ENCODE peak calls at places on chromosomes 6 and 20, in seven cellular contexts. F, W, O, H, K, N and T are unnamed samples.

GRCh38 chr6:3900744-3901351 is 51.7 kb downstream of the FAM50B start:
- DNase-seq in F (no peak), W (no peak), O (no peak), H (no peak), K (no peak), N (no peak), T (no peak)

GRCh38 chr6:131413191-131413830 is 159.7 kb upstream of the ARG1 start:
- DNase-seq in F (no peak), W (no peak), O (no peak), H (no peak), K (no peak), N (no peak), T (no peak)

GRCh38 chr6:29720863-29721262 is 2.4 kb upstream of the HLA-F start:
- DNase-seq in F (no peak), W (peak), O (no peak), H (no peak), K (no peak), N (no peak), T (no peak)

GRCh38 chr6:30935018-30935417 is 3.0 kb upstream of the SFTA2 start:
- DNase-seq in F (no peak), W (no peak), O (no peak), H (no peak), K (no peak), N (no peak), T (peak)

GRCh38 chr20:10357061-10357708 is 76.8 kb downstream of the MKKS start:
- DNase-seq in F (no peak), W (no peak), O (no peak), H (no peak), K (no peak), N (no peak), T (no peak)

GRCh38 chr6:77834591-77834996 is 181.8 kb downstream of the MEI4 start:
- DNase-seq in F (no peak), W (no peak), O (no peak), H (no peak), K (no peak), N (no peak), T (no peak)

GRCh38 chr6:47915017-47915416 is 133.2 kb downstream of the OPN5 start:
- DNase-seq in F (no peak), W (no peak), O (no peak), H (no peak), K (no peak), N (no peak), T (no peak)

GRCh38 chr6:70376628-70377027 is 36.7 kb upstream of the FAM135A start:
- DNase-seq in F (no peak), W (no peak), O (no peak), H (no peak), K (no peak), N (no peak), T (no peak)

GRCh38 chr6:35605600-35605999 is 83.1 kb downstream of the FKBP5 start:
- DNase-seq in F (no peak), W (no peak), O (no peak), H (no peak), K (no peak), N (no peak), T (no peak)

GRCh38 chr6:28558629-28559028 is 32.9 kb downstream of the GPX5 start:
- DNase-seq in F (no peak), W (no peak), O (no peak), H (no peak), K (no peak), N (no peak), T (no peak)

GRCh38 chr20:6920991-6921613 is 153.6 kb downstream of the BMP2 start:
- DNase-seq in F (no peak), W (no peak), O (no peak), H (no peak), K (no peak), N (no peak), T (no peak)

GRCh38 chr6:125748534-125749111 is 809 bp upstream of the HEY2 start:
- DNase-seq in F (peak), W (no peak), O (no peak), H (no peak), K (no peak), N (no peak), T (peak)

GRCh38 chr6:162887981-162888689 is 160.4 kb downstream of the PACRG start:
- DNase-seq in F (no peak), W (no peak), O (no peak), H (no peak), K (no peak), N (no peak), T (no peak)

GRCh38 chr6:33082702-33083101 is 6.9 kb downstream of the HLA-DPB1 start:
- DNase-seq in F (peak), W (peak), O (no peak), H (no peak), K (peak), N (no peak), T (peak)

GRCh38 chr6:86937219-86938079 is at the start of gene HTR1E:
- DNase-seq in F (peak), W (peak), O (peak), H (no peak), K (no peak), N (no peak), T (peak)

GRCh38 chr6:30061766-30062458 is 847 bp downstream of the POLR1H start:
- DNase-seq in F (peak), W (peak), O (peak), H (no peak), K (no peak), N (no peak), T (peak)

GRCh38 chr6:73703514-73703913 is 7.5 kb downstream of the CD109 start:
- DNase-seq in F (no peak), W (no peak), O (no peak), H (no peak), K (no peak), N (no peak), T (no peak)

GRCh38 chr6:73706971-73707370 is 11.0 kb downstream of the CD109 start:
- DNase-seq in F (no peak), W (no peak), O (no peak), H (no peak), K (no peak), N (no peak), T (no peak)

GRCh38 chr6:73702444-73702843 is 6.4 kb downstream of the CD109 start:
- DNase-seq in F (no peak), W (no peak), O (no peak), H (no peak), K (no peak), N (no peak), T (no peak)

GRCh38 chr6:73704798-73705197 is 8.8 kb downstream of the CD109 start:
- DNase-seq in F (no peak), W (no peak), O (no peak), H (no peak), K (no peak), N (no peak), T (no peak)

GRCh38 chr6:73704260-73704659 is 8.3 kb downstream of the CD109 start:
- DNase-seq in F (peak), W (peak), O (no peak), H (no peak), K (no peak), N (no peak), T (peak)
- H3K4me3 ChIP-seq in F (no peak), W (no peak), O (no peak), H (no peak), K (no peak), N (no peak), T (peak)

DNA sequence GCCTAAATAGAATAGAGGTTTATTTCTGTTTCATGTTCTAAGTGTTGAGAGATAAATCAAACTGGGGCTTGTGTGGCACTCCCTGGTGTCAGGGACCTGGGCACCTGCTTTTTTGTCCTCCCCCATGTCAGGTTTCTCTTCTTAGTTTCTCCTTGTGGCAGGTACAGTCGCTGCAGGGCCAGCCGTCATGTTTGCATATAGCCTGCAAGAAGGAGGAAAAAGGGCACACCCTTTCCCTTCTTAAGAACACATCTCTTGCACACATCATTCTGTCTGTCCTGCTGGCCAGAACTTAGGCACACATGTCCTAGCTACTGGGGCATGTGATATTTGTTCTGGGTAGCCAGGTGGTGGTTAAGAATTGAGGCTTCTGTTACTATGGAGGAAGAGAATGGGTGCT is 27.9 kb downstream of the CDC5L start:
- DNase-seq in F (no peak), W (peak), O (no peak), H (no peak), K (no peak), N (no peak), T (no peak)
- TF ChIP-seq CTCF in F (no peak), W (no peak), O (no peak), H (no peak), K (no peak), N (no peak), T (no peak)

GRCh38 chr20:37290158-37290810 is 829 bp downstream of the MANBAL start:
- DNase-seq in F (no peak), W (no peak), O (no peak), H (no peak), K (no peak), N (no peak), T (no peak)
- H3K4me3 ChIP-seq in F (peak), W (peak), O (peak), H (peak), K (peak), N (peak), T (peak)

DNA sequence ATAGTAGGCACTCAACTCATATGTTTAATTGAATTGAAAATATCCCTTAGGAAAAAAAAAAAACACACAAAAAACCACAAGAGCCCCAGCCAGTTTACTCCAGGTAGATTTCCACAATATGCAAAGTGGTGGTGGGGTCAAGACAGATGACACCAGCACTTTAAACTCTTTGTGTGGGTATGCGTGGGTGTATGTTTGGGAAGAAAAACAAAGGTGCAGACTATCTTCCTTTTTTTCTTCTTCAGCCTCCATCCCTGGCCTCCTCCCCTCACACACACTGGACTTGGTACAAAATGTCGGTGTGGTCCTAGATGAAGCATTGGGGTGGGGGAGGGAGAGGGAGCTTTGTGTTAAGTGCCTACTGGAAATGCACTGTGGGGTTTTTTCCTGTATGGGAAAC is 42.2 kb upstream of the CDKAL1 start:
- DNase-seq in F (no peak), W (no peak), O (no peak), H (no peak), K (no peak), N (no peak), T (no peak)
- TF ChIP-seq CTCF in F (no peak), W (no peak), O (no peak), H (no peak), K (no peak), N (no peak), T (no peak)

DNA sequence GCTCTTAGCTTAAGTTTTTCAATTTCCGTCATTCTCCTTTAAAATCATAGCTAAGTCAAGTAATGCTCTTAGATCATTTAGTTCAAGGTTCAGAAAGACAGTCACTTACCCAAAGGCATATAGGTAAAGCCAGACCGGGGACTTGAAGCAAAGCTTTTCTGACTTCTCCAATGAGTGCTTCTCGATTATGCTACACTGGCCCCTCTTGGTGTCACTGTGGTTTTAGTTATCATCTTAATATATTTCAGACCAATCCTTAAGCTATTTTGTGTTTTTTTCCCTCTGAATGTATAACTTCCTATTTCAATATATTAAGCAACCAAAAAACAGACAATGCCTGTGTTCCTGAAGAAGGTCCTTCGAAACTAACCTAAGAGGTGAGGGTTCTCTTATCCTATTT is 3.8 kb downstream of the PRDM1 start:
- DNase-seq in F (peak), W (peak), O (no peak), H (no peak), K (no peak), N (no peak), T (peak)
- H3K4me3 ChIP-seq in F (peak), W (peak), O (no peak), H (no peak), K (no peak), N (peak), T (peak)

GRCh38 chr6:17583811-17584210 is 16.3 kb upstream of the FAM8A1 start:
- DNase-seq in F (no peak), W (no peak), O (no peak), H (no peak), K (peak), N (no peak), T (peak)

GRCh38 chr6:17588011-17588410 is 12.1 kb upstream of the FAM8A1 start:
- DNase-seq in F (no peak), W (no peak), O (no peak), H (no peak), K (no peak), N (no peak), T (no peak)

GRCh38 chr6:17580518-17581048 is 19.5 kb upstream of the FAM8A1 start:
- DNase-seq in F (peak), W (no peak), O (no peak), H (peak), K (peak), N (no peak), T (peak)

GRCh38 chr6:17585766-17586502 is 14.2 kb upstream of the FAM8A1 start:
- DNase-seq in F (no peak), W (peak), O (no peak), H (no peak), K (no peak), N (no peak), T (no peak)

DNA sequence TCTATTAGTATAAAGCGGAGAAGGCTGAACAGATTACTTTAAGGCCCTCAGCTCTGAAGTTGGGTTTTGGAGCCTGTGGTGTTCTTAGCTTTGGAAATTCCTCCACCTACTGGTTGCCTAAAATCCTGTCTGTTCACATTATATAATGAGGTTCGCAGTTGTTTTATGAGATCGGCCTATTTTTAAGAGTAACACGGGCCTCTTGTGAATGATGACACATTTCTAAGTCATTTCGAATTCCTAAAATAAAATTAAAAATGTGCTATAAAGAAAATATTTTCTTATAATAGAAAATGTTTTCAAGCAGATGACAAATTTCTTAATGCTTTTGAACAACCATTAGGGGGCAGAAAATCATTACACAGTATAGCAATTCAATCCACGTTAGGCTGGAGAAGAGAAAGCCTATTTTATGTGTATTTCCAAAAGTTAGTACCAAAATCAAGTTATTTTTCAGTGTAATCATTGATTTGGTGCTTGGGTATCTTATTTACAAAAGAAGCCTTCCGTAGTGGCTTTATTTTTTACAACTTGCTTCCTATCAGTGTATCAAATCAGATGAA is 15.8 kb upstream of the FAM8A1 start:
- DNase-seq in F (peak), W (peak), O (peak), H (no peak), K (peak), N (no peak), T (peak)
- TF ChIP-seq CTCF in F (peak), W (peak), O (peak), H (peak), K (peak), N (peak), T (peak)

GRCh38 chr6:2768125-2768524 is 2.9 kb downstream of the WRNIP1 start:
- DNase-seq in F (no peak), W (peak), O (no peak), H (no peak), K (no peak), N (no peak), T (no peak)
- H3K4me3 ChIP-seq in F (no peak), W (peak), O (peak), H (no peak), K (peak), N (peak), T (peak)